ENCODE peak calls at places on chromosome 15, in five cellular contexts. B is HCT116, Y is A549, M is vagina, K is lung. X is an unnamed sample.

GRCh38 chr15:78552597-78552996 is 12.4 kb downstream of the PSMA4 start:
- DNase-seq in B (no peak), Y (no peak), M (no peak), K (no peak), X (no peak)

GRCh38 chr15:37767841-37768455 is 166.5 kb upstream of the TMCO5A start:
- DNase-seq in B (no peak), Y (no peak), M (no peak), K (no peak), X (no peak)

GRCh38 chr15:26525096-26525495 is 247.8 kb downstream of the GABRB3 start:
- DNase-seq in B (no peak), Y (peak), M (no peak), K (no peak), X (no peak)

GRCh38 chr15:68609618-68610017 is 30.8 kb downstream of the CORO2B start:
- DNase-seq in B (no peak), Y (no peak), M (no peak), K (no peak), X (no peak)

GRCh38 chr15:50854594-50855490 is 53.6 kb upstream of the AP4E1 start:
- DNase-seq in B (no peak), Y (peak), M (no peak), K (no peak), X (no peak)

GRCh38 chr15:98905981-98906711 is 101.4 kb downstream of the PGPEP1L start:
- DNase-seq in B (no peak), Y (no peak), M (no peak), K (no peak), X (no peak)

GRCh38 chr15:100400996-100401395 is 59.2 kb upstream of the ADAMTS17 start:
- DNase-seq in B (no peak), Y (no peak), M (no peak), K (no peak), X (no peak)

GRCh38 chr15:88542342-88542733 is 4.1 kb downstream of the DET1 start:
- DNase-seq in B (no peak), Y (no peak), M (no peak), K (no peak), X (no peak)

GRCh38 chr15:57323806-57324589 is 52.3 kb upstream of the CGNL1 start:
- DNase-seq in B (peak), Y (peak), M (no peak), K (peak), X (no peak)

GRCh38 chr15:53710906-53711305 is 48.6 kb downstream of the WDR72 start:
- DNase-seq in B (no peak), Y (no peak), M (no peak), K (no peak), X (no peak)

GRCh38 chr15:68256675-68257450 is 20.7 kb upstream of the FEM1B start:
- DNase-seq in B (no peak), Y (peak), M (no peak), K (peak), X (peak)

GRCh38 chr15:78192826-78193594 is 41.4 kb downstream of the ACSBG1 start:
- DNase-seq in B (no peak), Y (no peak), M (no peak), K (no peak), X (no peak)

GRCh38 chr15:90266061-90266431 is 574 bp downstream of the NGRN start:
- DNase-seq in B (peak), Y (peak), M (no peak), K (no peak), X (peak)

GRCh38 chr15:100111103-100112060 is 230.4 kb downstream of the ADAMTS17 start:
- DNase-seq in B (peak), Y (peak), M (no peak), K (no peak), X (peak)

GRCh38 chr15:68821190-68821897 is 649 bp upstream of the ANP32A start:
- DNase-seq in B (no peak), Y (peak), M (no peak), K (no peak), X (no peak)

GRCh38 chr15:75065851-75066509 is 42.6 kb downstream of the PPCDC start:
- DNase-seq in B (no peak), Y (no peak), M (no peak), K (peak), X (no peak)

GRCh38 chr15:61720197-61720596 is 340.1 kb downstream of the VPS13C start:
- DNase-seq in B (no peak), Y (no peak), M (no peak), K (no peak), X (no peak)

GRCh38 chr15:50883903-50884302 is 24.6 kb upstream of the AP4E1 start:
- DNase-seq in B (no peak), Y (peak), M (no peak), K (no peak), X (no peak)

GRCh38 chr15:70030851-70031645 is 66.7 kb downstream of the TLE3 start:
- DNase-seq in B (no peak), Y (no peak), M (no peak), K (no peak), X (peak)

GRCh38 chr15:50993598-50993997 is 85.1 kb downstream of the AP4E1 start:
- DNase-seq in B (no peak), Y (no peak), M (no peak), K (no peak), X (no peak)

GRCh38 chr15:19899021-19899824 is 642.4 kb downstream of the GOLGA6L6 start:
- DNase-seq in B (no peak), Y (no peak), M (no peak), K (no peak), X (no peak)

GRCh38 chr15:59340325-59340724 is 32.3 kb downstream of the MYO1E start:
- DNase-seq in B (no peak), Y (no peak), M (no peak), K (no peak), X (no peak)

GRCh38 chr15:76752549-76752948 is 152.6 kb downstream of the SCAPER start:
- DNase-seq in B (no peak), Y (no peak), M (no peak), K (no peak), X (no peak)

GRCh38 chr15:58146734-58147133 is 8.6 kb downstream of the AQP9 start:
- DNase-seq in B (no peak), Y (peak), M (no peak), K (peak), X (no peak)

GRCh38 chr15:77646104-77646694 is 13.5 kb upstream of the LINGO1 start:
- DNase-seq in B (no peak), Y (no peak), M (no peak), K (no peak), X (no peak)

GRCh38 chr15:59594493-59594942 is 17.1 kb upstream of the GCNT3 start:
- DNase-seq in B (no peak), Y (peak), M (no peak), K (no peak), X (no peak)

GRCh38 chr15:47422901-47423300 is 294.4 kb upstream of the SEMA6D start:
- DNase-seq in B (no peak), Y (no peak), M (no peak), K (no peak), X (no peak)

GRCh38 chr15:62560943-62561571 is 396.0 kb upstream of the C2CD4B start:
- DNase-seq in B (no peak), Y (no peak), M (no peak), K (no peak), X (no peak)

GRCh38 chr15:99961011-99961441 is 227.8 kb upstream of the LYSMD4 start:
- DNase-seq in B (peak), Y (peak), M (peak), K (no peak), X (peak)

GRCh38 chr15:50163719-50164410 is 18.1 kb upstream of the SLC27A2 start:
- DNase-seq in B (no peak), Y (no peak), M (no peak), K (no peak), X (no peak)

GRCh38 chr15:60972866-60973265 is 256.2 kb downstream of the RORA start:
- DNase-seq in B (no peak), Y (no peak), M (no peak), K (no peak), X (no peak)

GRCh38 chr15:93870583-93870982 is 360.8 kb upstream of the MCTP2 start:
- DNase-seq in B (no peak), Y (no peak), M (no peak), K (no peak), X (no peak)

DNA sequence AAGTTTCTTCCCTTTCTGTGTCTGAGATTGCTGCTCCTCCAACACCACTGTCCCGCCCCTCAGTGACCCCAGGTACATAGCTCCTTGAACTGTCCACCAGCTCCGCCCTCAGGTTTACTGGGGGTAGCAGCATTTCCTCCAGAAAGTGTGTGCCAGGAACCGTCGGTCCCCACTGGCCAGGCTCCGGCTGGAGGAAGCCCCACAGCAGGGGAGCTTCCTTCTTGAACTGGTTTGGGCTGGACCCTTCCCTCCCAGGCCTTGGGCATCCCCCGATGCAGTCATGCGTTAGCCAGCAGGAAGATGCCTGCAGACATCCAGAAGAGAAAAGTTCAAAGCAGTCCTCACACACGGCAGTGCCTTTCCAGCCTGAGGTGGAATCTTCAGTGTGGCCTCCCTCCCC is 19.7 kb downstream of the PAK6 start:
- DNase-seq in B (no peak), Y (no peak), M (no peak), K (no peak), X (no peak)
- H3K27ac ChIP-seq in B (no peak), Y (no peak), M (no peak), K (no peak), X (no peak)

GRCh38 chr15:52146261-52146660 is 33.7 kb upstream of the BCL2L10 start:
- DNase-seq in B (no peak), Y (no peak), M (no peak), K (no peak), X (no peak)

GRCh38 chr15:52148409-52148808 is 35.8 kb upstream of the BCL2L10 start:
- DNase-seq in B (no peak), Y (no peak), M (no peak), K (no peak), X (no peak)

GRCh38 chr15:52143862-52144261 is 31.3 kb upstream of the BCL2L10 start:
- DNase-seq in B (no peak), Y (peak), M (no peak), K (no peak), X (no peak)

GRCh38 chr15:52146776-52147175 is 34.2 kb upstream of the BCL2L10 start:
- DNase-seq in B (no peak), Y (no peak), M (no peak), K (no peak), X (no peak)

DNA sequence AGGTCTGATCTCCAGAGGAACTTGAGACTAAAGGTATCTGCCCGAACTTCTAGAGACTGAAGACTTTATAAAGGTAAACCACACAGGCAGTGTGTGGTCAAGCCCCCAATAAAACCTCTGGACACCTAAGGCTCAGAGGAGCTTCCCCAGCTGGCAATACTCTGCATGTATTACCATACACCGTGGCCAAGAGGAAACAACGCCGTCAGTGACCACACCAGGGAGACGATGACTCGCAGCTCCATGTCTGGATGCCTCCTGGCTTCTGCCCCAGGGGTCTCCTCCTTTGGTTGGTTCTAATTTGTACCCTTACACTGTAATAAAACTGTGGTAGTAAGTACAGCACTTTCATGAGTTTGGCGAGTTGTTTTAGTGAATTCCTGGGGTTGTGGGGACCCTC is 32.1 kb upstream of the BCL2L10 start:
- DNase-seq in B (no peak), Y (peak), M (no peak), K (no peak), X (no peak)
- H3K27ac ChIP-seq in B (no peak), Y (peak), M (no peak), K (no peak), X (no peak)

DNA sequence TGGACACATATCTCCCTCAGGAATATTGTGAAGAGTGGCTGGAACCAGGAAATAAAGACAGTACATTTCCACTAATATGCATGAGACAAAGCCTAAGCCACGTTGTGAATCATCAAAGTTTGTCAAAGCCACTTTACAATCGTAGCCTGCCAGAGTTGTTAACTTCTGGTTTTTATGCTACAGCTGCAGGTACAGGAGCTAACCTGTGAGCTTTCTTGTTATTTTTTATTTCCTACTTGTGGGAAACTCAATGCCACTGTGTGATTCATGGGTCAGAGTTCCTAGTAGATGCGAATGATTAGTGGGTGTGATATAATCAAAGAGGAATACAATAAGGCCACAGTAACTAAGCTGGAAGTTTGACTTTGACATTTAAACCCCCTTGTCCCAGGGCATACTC is 44.4 kb upstream of the TEX9 start:
- DNase-seq in B (no peak), Y (no peak), M (no peak), K (no peak), X (no peak)
- H3K27ac ChIP-seq in B (no peak), Y (no peak), M (no peak), K (no peak), X (no peak)

GRCh38 chr15:66658057-66658456 is 44.0 kb upstream of the SMAD6 start:
- DNase-seq in B (no peak), Y (no peak), M (no peak), K (no peak), X (no peak)

GRCh38 chr15:66654718-66655375 is 47.2 kb upstream of the SMAD6 start:
- DNase-seq in B (no peak), Y (no peak), M (no peak), K (no peak), X (no peak)

GRCh38 chr15:66657062-66658020 is 44.7 kb upstream of the SMAD6 start:
- DNase-seq in B (no peak), Y (no peak), M (no peak), K (no peak), X (no peak)

GRCh38 chr15:66655511-66655910 is 46.5 kb upstream of the SMAD6 start:
- DNase-seq in B (no peak), Y (no peak), M (no peak), K (no peak), X (no peak)

DNA sequence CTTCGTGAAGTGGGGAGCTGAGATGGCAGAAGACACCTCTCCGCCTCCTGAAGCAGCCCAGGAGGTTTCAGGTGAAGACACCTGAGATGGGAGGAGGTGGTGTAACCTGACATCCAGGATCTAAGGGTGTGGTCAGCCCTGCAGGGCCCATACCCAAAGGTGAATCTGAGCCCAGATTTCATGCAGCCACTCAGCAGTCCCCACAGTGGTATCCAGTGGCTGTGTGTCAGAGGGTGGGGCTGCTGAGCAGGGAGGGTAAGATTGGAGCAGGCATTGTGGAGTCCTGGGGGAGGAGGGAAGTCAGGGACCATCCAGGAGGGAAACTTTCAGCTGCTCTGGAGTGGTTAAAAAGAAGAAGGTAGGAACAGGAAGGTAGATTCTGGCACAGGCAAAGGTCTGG is 46.0 kb upstream of the SMAD6 start:
- DNase-seq in B (no peak), Y (no peak), M (no peak), K (no peak), X (no peak)
- H3K27ac ChIP-seq in B (no peak), Y (no peak), M (no peak), K (no peak), X (no peak)

DNA sequence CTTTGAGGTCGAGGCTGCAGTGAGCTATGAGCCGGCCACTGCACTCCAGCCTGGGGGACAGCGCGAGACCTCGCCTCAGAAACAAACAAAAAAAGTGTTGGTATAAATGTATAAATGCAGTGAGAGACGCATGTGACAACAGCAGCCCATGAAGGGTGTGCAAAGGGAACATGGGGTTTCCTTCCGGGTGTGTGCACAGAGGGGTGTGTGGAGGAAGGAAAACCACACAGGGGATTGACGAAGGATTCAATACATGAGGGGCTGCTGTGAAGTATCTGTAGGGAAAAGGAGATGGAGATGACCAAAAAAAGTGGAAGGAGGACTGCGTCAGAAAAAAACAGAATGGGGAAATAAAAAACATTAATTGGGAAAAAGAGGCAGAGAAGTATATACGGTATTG is 1.1 kb downstream of the MTFMT start:
- DNase-seq in B (no peak), Y (no peak), M (no peak), K (no peak), X (no peak)
- H3K27ac ChIP-seq in B (peak), Y (peak), M (no peak), K (no peak), X (peak)

DNA sequence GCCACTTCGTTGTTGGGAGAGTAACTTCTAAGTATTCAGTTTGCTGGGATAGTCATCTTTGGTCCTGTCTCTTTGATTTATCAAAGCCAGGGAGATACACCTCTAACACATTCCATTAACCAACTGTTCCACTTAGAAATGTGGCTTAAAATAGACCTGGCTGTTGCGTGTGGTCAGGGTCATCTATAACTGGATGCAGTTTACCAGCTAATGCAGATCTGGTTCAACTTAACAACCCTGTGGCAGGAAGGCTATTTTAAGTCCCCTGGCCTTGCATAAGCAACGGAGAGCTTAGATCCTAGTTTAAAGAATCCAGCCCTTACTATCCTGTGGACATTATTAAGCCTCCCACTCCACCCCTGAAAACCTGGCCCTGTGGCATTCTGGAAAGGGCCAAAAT is 28.1 kb upstream of the CAPN3 start:
- DNase-seq in B (no peak), Y (no peak), M (no peak), K (no peak), X (no peak)
- H3K27ac ChIP-seq in B (no peak), Y (no peak), M (no peak), K (no peak), X (no peak)

DNA sequence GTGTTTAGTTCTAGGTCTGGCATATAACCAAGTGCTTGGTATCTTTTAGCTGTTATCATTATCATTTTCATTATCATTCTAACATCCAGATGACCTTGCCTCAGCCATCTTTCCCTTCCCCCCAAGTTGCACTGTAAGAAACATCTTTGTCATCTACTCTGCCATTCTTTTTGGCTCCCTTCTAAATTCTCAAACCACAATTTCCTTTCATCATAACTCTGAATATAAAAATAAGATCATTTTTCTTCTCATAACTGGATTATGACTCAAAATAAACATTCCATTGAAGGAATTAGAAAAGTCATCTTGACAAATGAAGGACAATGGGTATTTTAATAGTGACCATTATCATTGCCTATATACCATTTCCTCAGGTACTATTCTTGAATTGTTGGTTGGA is 786.2 kb downstream of the AGBL1 start:
- DNase-seq in B (no peak), Y (no peak), M (no peak), K (no peak), X (no peak)
- H3K27ac ChIP-seq in B (no peak), Y (no peak), M (no peak), K (no peak), X (no peak)

DNA sequence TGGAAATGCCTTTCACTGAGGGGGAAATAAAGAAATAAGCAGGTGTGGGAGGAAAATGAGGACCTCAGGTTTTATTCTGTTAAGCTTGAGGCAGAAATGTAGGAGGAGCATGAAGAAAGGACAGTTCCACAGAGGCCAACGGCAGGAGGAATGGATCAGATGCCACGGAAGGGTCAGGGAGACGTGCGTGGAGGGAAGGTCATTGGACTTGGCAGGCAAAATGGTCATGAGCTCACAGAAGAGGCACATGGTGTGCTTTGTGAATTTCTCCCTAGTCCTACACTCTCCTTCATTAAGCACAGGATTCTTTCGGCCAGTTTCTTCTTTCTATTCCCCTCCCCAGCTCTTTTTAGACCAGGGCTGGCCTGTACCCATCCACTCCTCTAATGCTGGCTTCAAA is 32.5 kb upstream of the THSD4 start:
- DNase-seq in B (no peak), Y (no peak), M (no peak), K (no peak), X (no peak)
- H3K27ac ChIP-seq in B (no peak), Y (no peak), M (peak), K (no peak), X (no peak)

X was measured in spleen.